ENCODE peak calls at places on chromosomes 11 and 22, in six cellular contexts. T is esophagus squamous epithelium, X is stomach, H is neural progenitor cell, G is kidney, S is adrenal gland. Z is an unnamed sample.

GRCh38 chr11:124898711-124899110 is 1.0 kb upstream of the ROBO4 start:
- DNase-seq in T (no peak), X (no peak), H (no peak), G (peak; percentile 83), S (peak; percentile 60), Z (no peak)

GRCh38 chr22:38169116-38169515 is 12.5 kb downstream of the PLA2G6 start:
- DNase-seq in T (no peak), X (no peak), H (no peak), G (peak; percentile 53), S (no peak), Z (no peak)

GRCh38 chr11:9396310-9396709 is 11.9 kb downstream of the IPO7 start:
- DNase-seq in T (no peak), X (no peak), H (no peak), G (no peak), S (no peak), Z (no peak)

GRCh38 chr11:10669258-10670033 is 24.1 kb downstream of the IRAG1 start:
- DNase-seq in T (no peak), X (no peak), H (no peak), G (no peak), S (peak; percentile 71), Z (no peak)

GRCh38 chr11:64607381-64608259 is 16.6 kb downstream of the SLC22A12 start:
- DNase-seq in T (no peak), X (no peak), H (peak; percentile 56), G (peak; percentile 72), S (no peak), Z (no peak)

GRCh38 chr22:43820671-43821305 is 8.7 kb upstream of the EFCAB6 start:
- DNase-seq in T (no peak), X (no peak), H (no peak), G (peak; percentile 30), S (no peak), Z (no peak)

GRCh38 chr11:124415356-124415923 is 9.2 kb downstream of the OR8B4 start:
- DNase-seq in T (no peak), X (no peak), H (peak; percentile 72), G (no peak), S (no peak), Z (no peak)

GRCh38 chr11:78860720-78861422 is 286.2 kb upstream of the NARS2 start:
- DNase-seq in T (no peak), X (no peak), H (peak; percentile 65), G (no peak), S (no peak), Z (no peak)

GRCh38 chr11:83206771-83207413 is 13.4 kb downstream of the ANKRD42 start:
- DNase-seq in T (no peak), X (no peak), H (no peak), G (no peak), S (no peak), Z (no peak)

GRCh38 chr11:75471134-75471943 is 38.3 kb upstream of the KLHL35 start:
- DNase-seq in T (no peak), X (no peak), H (peak; percentile 56), G (peak; percentile 60), S (no peak), Z (no peak)

GRCh38 chr11:20162824-20163777 is 2.8 kb upstream of the DBX1 start:
- DNase-seq in T (no peak), X (no peak), H (peak; percentile 85), G (no peak), S (no peak), Z (no peak)

GRCh38 chr22:42289671-42290269 is 19.3 kb upstream of the TCF20 start:
- DNase-seq in T (no peak), X (no peak), H (no peak), G (no peak), S (no peak), Z (no peak)

GRCh38 chr11:110984147-110984546 is 261.4 kb upstream of the POU2AF2 start:
- DNase-seq in T (no peak), X (no peak), H (no peak), G (no peak), S (no peak), Z (no peak)

GRCh38 chr22:20957691-20958440 is 9.2 kb upstream of the AIFM3 start:
- DNase-seq in T (no peak), X (peak; percentile 33), H (peak; percentile 65), G (peak; percentile 76), S (no peak), Z (no peak)

GRCh38 chr11:8745431-8745986 is 62.9 kb downstream of the RPL27A start:
- DNase-seq in T (no peak), X (no peak), H (no peak), G (no peak), S (no peak), Z (no peak)

GRCh38 chr11:134488913-134489312 is 76.9 kb upstream of the B3GAT1 start:
- DNase-seq in T (no peak), X (no peak), H (no peak), G (no peak), S (no peak), Z (no peak)

GRCh38 chr11:125141686-125142535 is 22.6 kb upstream of the PKNOX2 start:
- DNase-seq in T (no peak), X (peak; percentile 51), H (peak; percentile 90), G (no peak), S (peak; percentile 45), Z (peak; percentile 64)

GRCh38 chr11:71420455-71421241 is 27.5 kb downstream of the DHCR7 start:
- DNase-seq in T (no peak), X (peak; percentile 68), H (peak; percentile 79), G (no peak), S (peak; percentile 51), Z (peak; percentile 60)

GRCh38 chr22:36383110-36383581 is 4.6 kb downstream of the MYH9 start:
- DNase-seq in T (no peak), X (peak; percentile 68), H (no peak), G (no peak), S (peak; percentile 32), Z (no peak)

GRCh38 chr11:7251836-7252682 is at the start of gene SYT9:
- DNase-seq in T (no peak), X (peak; percentile 54), H (peak; percentile 93), G (peak; percentile 80), S (peak; percentile 74), Z (peak; percentile 60)

GRCh38 chr11:107651672-107652071 is 60.2 kb downstream of the SLN start:
- DNase-seq in T (no peak), X (no peak), H (peak; percentile 16), G (no peak), S (no peak), Z (no peak)

GRCh38 chr22:41501209-41501608 is 32.3 kb downstream of the ACO2 start:
- DNase-seq in T (no peak), X (no peak), H (peak; percentile 44), G (no peak), S (no peak), Z (no peak)

GRCh38 chr11:131744847-131745246 is 374.4 kb downstream of the NTM start:
- DNase-seq in T (no peak), X (no peak), H (no peak), G (no peak), S (no peak), Z (no peak)

GRCh38 chr11:8033312-8033715 is 46.2 kb downstream of the EIF3F start:
- DNase-seq in T (no peak), X (peak; percentile 81), H (peak; percentile 86), G (peak; percentile 93), S (peak; percentile 87), Z (no peak)

GRCh38 chr11:69887841-69888670 is 68.8 kb upstream of the FGF3 start:
- DNase-seq in T (no peak), X (no peak), H (no peak), G (peak; percentile 26), S (no peak), Z (no peak)

GRCh38 chr11:102478660-102479245 is 26.2 kb upstream of the TMEM123 start:
- DNase-seq in T (no peak), X (no peak), H (no peak), G (no peak), S (no peak), Z (no peak)

GRCh38 chr11:73184953-73185671 is 33.0 kb upstream of the P2RY2 start:
- DNase-seq in T (no peak), X (peak; percentile 75), H (peak; percentile 68), G (peak; percentile 86), S (peak; percentile 75), Z (peak; percentile 41)

GRCh38 chr11:122105009-122105828 is 10.8 kb downstream of the BLID start:
- DNase-seq in T (no peak), X (no peak), H (peak; percentile 24), G (no peak), S (no peak), Z (no peak)

GRCh38 chr22:26264162-26264561 is 94.9 kb downstream of the SEZ6L start:
- DNase-seq in T (no peak), X (no peak), H (no peak), G (no peak), S (no peak), Z (no peak)

GRCh38 chr11:35193767-35194166 is 54.8 kb downstream of the CD44 start:
- DNase-seq in T (no peak), X (no peak), H (no peak), G (no peak), S (no peak), Z (no peak)
- H3K4me1 ChIP-seq in T (peaks cover 16% of the 10 kb centered on the region), X (peaks cover 48% of the 10 kb centered on the region), H (no peaks in the 10 kb centered on the region), G (peaks cover 2% of the 10 kb centered on the region), S (peaks cover 6% of the 10 kb centered on the region), Z (no peaks in the 10 kb centered on the region)

GRCh38 chr22:50399751-50400331 is 56.7 kb downstream of the PPP6R2 start:
- DNase-seq in T (no peak), X (peak; percentile 42), H (peak; percentile 75), G (no peak), S (peak; percentile 48), Z (peak; percentile 37)
- H3K4me1 ChIP-seq in T (peaks cover 8% of the 10 kb centered on the region), X (peaks cover 55% of the 10 kb centered on the region), H (peaks cover 4% of the 10 kb centered on the region), G (peaks cover 18% of the 10 kb centered on the region), S (peaks cover 6% of the 10 kb centered on the region), Z (peaks cover 2% of the 10 kb centered on the region)

GRCh38 chr11:25711008-25711407 is 620.9 kb upstream of the ANO3 start:
- DNase-seq in T (no peak), X (no peak), H (no peak), G (no peak), S (no peak), Z (no peak)
- H3K4me1 ChIP-seq in T (no peaks in the 10 kb centered on the region), X (no peaks in the 10 kb centered on the region), H (no peaks in the 10 kb centered on the region), G (no peaks in the 10 kb centered on the region), S (no peaks in the 10 kb centered on the region), Z (no peaks in the 10 kb centered on the region)

GRCh38 chr22:39297490-39298193 is 21.8 kb downstream of the RPL3 start:
- DNase-seq in T (no peak), X (peak; percentile 46), H (no peak), G (no peak), S (no peak), Z (no peak)

GRCh38 chr22:39296535-39296934 is 22.9 kb downstream of the RPL3 start:
- DNase-seq in T (no peak), X (no peak), H (no peak), G (no peak), S (no peak), Z (no peak)

GRCh38 chr22:39294571-39295468 is 24.6 kb downstream of the RPL3 start:
- DNase-seq in T (no peak), X (no peak), H (no peak), G (no peak), S (no peak), Z (no peak)

GRCh38 chr22:39298194-39298987 is 21.0 kb downstream of the RPL3 start:
- DNase-seq in T (no peak), X (no peak), H (no peak), G (no peak), S (no peak), Z (no peak)

DNA sequence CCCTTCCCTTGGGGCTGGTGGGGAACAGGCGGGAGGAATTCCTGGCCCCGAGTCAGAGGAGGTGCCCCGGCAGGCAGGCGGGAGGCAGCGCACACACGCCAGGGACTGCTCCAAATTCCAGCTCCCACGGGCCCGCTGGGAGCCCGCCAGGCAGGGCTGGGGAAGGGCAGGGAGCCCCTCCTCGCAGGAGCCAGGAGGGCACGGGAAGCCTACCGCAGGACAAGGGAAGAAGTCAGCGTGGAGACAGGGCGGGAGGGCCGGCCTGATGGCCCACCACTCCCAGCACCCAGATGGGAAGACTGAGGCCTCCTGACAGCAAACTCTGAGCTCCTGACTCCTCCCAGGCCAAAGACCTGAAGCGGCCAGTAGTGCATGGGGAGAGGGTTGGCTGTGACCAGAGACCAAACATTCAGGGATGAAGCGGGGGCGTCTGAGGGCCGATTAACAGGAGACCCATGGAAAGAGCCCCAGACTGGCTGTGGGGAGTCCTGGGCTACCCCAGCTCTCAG is 22.4 kb downstream of the RPL3 start:
- DNase-seq in T (no peak), X (no peak), H (no peak), G (no peak), S (no peak), Z (no peak)
- H3K4me1 ChIP-seq in T (peaks cover 27% of the 10 kb centered on the region), X (peaks cover 61% of the 10 kb centered on the region), H (peaks cover 9% of the 10 kb centered on the region), G (peaks cover 41% of the 10 kb centered on the region), S (peaks cover 5% of the 10 kb centered on the region), Z (peaks cover 6% of the 10 kb centered on the region)

Z was measured in iPS DF 6.9.